ENCODE peak calls at places on chromosome 11, in four cellular contexts. I is activated naive CD4-positive, alpha-beta T cell; O is lower leg skin; E is neural progenitor cell. S is an unnamed sample.

GRCh38 chr11:91435694-91436375 is 788.8 kb upstream of the FAT3 start:
- DNase-seq in I (no peak), O (no peak), E (peak; percentile 31), S (no peak)

GRCh38 chr11:43212279-43212678 is 99.5 kb upstream of the API5 start:
- DNase-seq in I (no peak), O (no peak), E (peak; percentile 18), S (no peak)

GRCh38 chr11:2194877-2195755 is 23.5 kb upstream of the TH start:
- DNase-seq in I (peak; percentile 15), O (no peak), E (peak; percentile 81), S (no peak)

GRCh38 chr11:124114942-124115781 is at the start of gene VWA5A:
- DNase-seq in I (peak; percentile 62), O (peak; percentile 83), E (peak; percentile 76), S (peak; percentile 92)

GRCh38 chr11:86220654-86221053 is 23.9 kb upstream of the EED start:
- DNase-seq in I (no peak), O (no peak), E (no peak), S (no peak)

GRCh38 chr11:46278387-46279173 is 1.1 kb downstream of the CREB3L1 start:
- DNase-seq in I (no peak), O (no peak), E (peak; percentile 78), S (no peak)

GRCh38 chr11:75014129-75014528 is 25.4 kb downstream of the NEU3 start:
- DNase-seq in I (no peak), O (no peak), E (no peak), S (no peak)

GRCh38 chr11:118911880-118912741 is 13.6 kb downstream of the BCL9L start:
- DNase-seq in I (no peak), O (peak; percentile 87), E (peak; percentile 78), S (peak; percentile 84)

GRCh38 chr11:33885338-33886005 is 6.4 kb downstream of the LMO2 start:
- DNase-seq in I (no peak), O (no peak), E (no peak), S (no peak)

GRCh38 chr11:125923012-125923579 is 18.8 kb downstream of the DDX25 start:
- DNase-seq in I (peak; percentile 9), O (peak; percentile 70), E (peak; percentile 85), S (no peak)

GRCh38 chr11:134071766-134072403 is 3.0 kb downstream of the JAM3 start:
- DNase-seq in I (no peak), O (no peak), E (no peak), S (no peak)

GRCh38 chr11:14578551-14578956 is 58.4 kb upstream of the PSMA1 start:
- DNase-seq in I (peak; percentile 31), O (no peak), E (no peak), S (no peak)

GRCh38 chr11:74004694-74005615 is 3.9 kb downstream of the UCP3 start:
- DNase-seq in I (peak; percentile 68), O (no peak), E (no peak), S (no peak)

GRCh38 chr11:102426000-102426399 is 26.6 kb downstream of the TMEM123 start:
- DNase-seq in I (no peak), O (no peak), E (no peak), S (no peak)

GRCh38 chr11:15113381-15113780 is 1.3 kb upstream of the INSC start:
- DNase-seq in I (no peak), O (no peak), E (no peak), S (no peak)

GRCh38 chr11:47523491-47524199 is 29.3 kb downstream of the CELF1 start:
- DNase-seq in I (peak; percentile 6), O (peak; percentile 70), E (no peak), S (no peak)

GRCh38 chr11:81907996-81908395 is 825.7 kb downstream of the FAM181B start:
- DNase-seq in I (no peak), O (no peak), E (no peak), S (no peak)

GRCh38 chr11:58647141-58647699 is 24.8 kb downstream of the CNTF start:
- DNase-seq in I (no peak), O (no peak), E (no peak), S (no peak)

GRCh38 chr11:13289081-13289480 is 11.5 kb downstream of the BMAL1 start:
- DNase-seq in I (no peak), O (no peak), E (peak; percentile 63), S (no peak)

GRCh38 chr11:77148963-77149715 is 21.1 kb downstream of the MYO7A start:
- DNase-seq in I (no peak), O (no peak), E (no peak), S (no peak)

GRCh38 chr11:120211522-120212258 is 858 bp downstream of the OAF start:
- DNase-seq in I (no peak), O (no peak), E (no peak), S (no peak)

GRCh38 chr11:33691051-33691864 is 9.4 kb downstream of the C11orf91 start:
- DNase-seq in I (no peak), O (no peak), E (no peak), S (no peak)

GRCh38 chr11:45683285-45684058 is 18.1 kb upstream of the CHST1 start:
- DNase-seq in I (no peak), O (no peak), E (no peak), S (no peak)

GRCh38 chr11:60121259-60121658 is 32.8 kb downstream of the MS4A2 start:
- DNase-seq in I (no peak), O (no peak), E (no peak), S (no peak)

GRCh38 chr11:123063396-123064267 is 1.7 kb upstream of the HSPA8 start:
- DNase-seq in I (peak; percentile 32), O (peak; percentile 54), E (no peak), S (no peak)

GRCh38 chr11:103358251-103358650 is 249.0 kb downstream of the DYNC2H1 start:
- DNase-seq in I (no peak), O (no peak), E (no peak), S (no peak)

GRCh38 chr11:2738551-2739431 is 39.0 kb upstream of the KCNQ1OT1 start:
- DNase-seq in I (no peak), O (no peak), E (no peak), S (no peak)

GRCh38 chr11:110186867-110187266 is 93.7 kb downstream of the ZC3H12C start:
- DNase-seq in I (no peak), O (no peak), E (no peak), S (no peak)

GRCh38 chr11:123588863-123589262 is 65.6 kb downstream of the SCN3B start:
- DNase-seq in I (no peak), O (no peak), E (no peak), S (no peak)

GRCh38 chr11:58674609-58675008 is 52.1 kb downstream of the CNTF start:
- DNase-seq in I (no peak), O (no peak), E (no peak), S (no peak)

S was measured in ascending aorta.